ENCODE peak calls at places on chromosomes 3 and 15, in seven cellular contexts. W is activated naive CD8-positive, alpha-beta T cell treated with anti-CD3 and anti-CD28 coated beads, Interleukin-2, amount 50 U/mL, for 24 hours; C is NCI-H1417; N is activated CD8-positive, alpha-beta memory T cell treated with anti-CD3 and anti-CD28 coated beads, Interleukin-2, amount 10 ng/mL, durations not matched to agents 7 days and 5 days; L is NCI-H1105; S is stimulated activated CD4-positive, alpha-beta T cell treated with anti-CD3 and anti-CD28 coated beads, Interleukin-4, amount 100 ng/mL, for 48 hours; T is amniotic stem cell. J is an unnamed sample.

GRCh38 chr3:170869645-170870593 is at the start of gene RPL22L1:
- DNase-seq in W (peak; percentile 93), C (no peak), N (peak; percentile 97), L (no peak), S (peak; percentile 86), T (no peak), J (peak; percentile 94)

GRCh38 chr3:36032180-36032895 is 348.0 kb upstream of the STAC start:
- DNase-seq in W (no peak), C (no peak), N (no peak), L (no peak), S (no peak), T (no peak), J (no peak)

GRCh38 chr15:42490246-42490742 is 647 bp downstream of the ZNF106 start:
- DNase-seq in W (no peak), C (no peak), N (no peak), L (no peak), S (no peak), T (no peak), J (no peak)

GRCh38 chr3:126288314-126288713 is 68.9 kb downstream of the KLF15 start:
- DNase-seq in W (no peak), C (no peak), N (no peak), L (no peak), S (no peak), T (no peak), J (peak; percentile 62)

GRCh38 chr3:25457642-25458419 is 29.8 kb downstream of the RARB start:
- DNase-seq in W (no peak), C (no peak), N (no peak), L (no peak), S (no peak), T (no peak), J (no peak)

GRCh38 chr15:65936317-65936716 is 67.0 kb downstream of the RAB11A start:
- DNase-seq in W (no peak), C (no peak), N (no peak), L (no peak), S (no peak), T (no peak), J (no peak)

GRCh38 chr15:78909791-78910228 is 35.0 kb downstream of the CTSH start:
- DNase-seq in W (peak; percentile 28), C (no peak), N (no peak), L (no peak), S (peak; percentile 21), T (no peak), J (peak; percentile 67)

GRCh38 chr3:162134571-162134970 is 638.0 kb downstream of the OTOL1 start:
- DNase-seq in W (no peak), C (no peak), N (no peak), L (no peak), S (no peak), T (no peak), J (no peak)

GRCh38 chr3:148943531-148944200 is 47.7 kb upstream of the GYG1 start:
- DNase-seq in W (peak; percentile 4), C (peak; percentile 54), N (no peak), L (peak; percentile 90), S (no peak), T (peak; percentile 83), J (no peak)

J was measured in H9.